ENCODE peak calls at places on chromosomes 4 and X, in seven cellular contexts. A is NCI-H526 treated with DMSO at 0.1 percent for 48 hours; U is retina; L is HTR-8/SVneo; V is M059J; N is RCC 7860; Y is stimulated activated CD8-positive, alpha-beta memory T cell treated with anti-CD3 and anti-CD28 coated beads, Interleukin-15, amount 100 ng/mL, for 1 hour. S is an unnamed sample.

GRCh38 chr4:108058685-108059440 is 69.2 kb downstream of the HADH start:
- DNase-seq in A (peak; percentile 17), U (no peak), L (peak; percentile 56), V (peak; percentile 91), N (no peak), Y (no peak), S (no peak)

GRCh38 chr4:56158483-56158882 is 209.7 kb downstream of the CEP135 start:
- DNase-seq in A (no peak), U (no peak), L (no peak), V (no peak), N (no peak), Y (no peak), S (no peak)

GRCh38 chr4:11497212-11497806 is 68.6 kb upstream of the HS3ST1 start:
- DNase-seq in A (no peak), U (no peak), L (no peak), V (peak; percentile 27), N (peak; percentile 17), Y (no peak), S (peak; percentile 63)

GRCh38 chrX:110383414-110383813 is 24.8 kb downstream of the RTL9 start:
- DNase-seq in A (no peak), U (no peak), L (no peak), V (peak; percentile 79), N (peak; percentile 48), Y (no peak), S (no peak)

GRCh38 chrX:154369453-154370299 is 4.8 kb downstream of the FLNA start:
- DNase-seq in A (no peak), U (peak; percentile 43), L (peak; percentile 71), V (peak; percentile 98), N (peak; percentile 94), Y (peak; percentile 48), S (peak; percentile 85)

GRCh38 chr4:35125995-35126712 is 1118.2 kb downstream of the ARAP2 start:
- DNase-seq in A (no peak), U (no peak), L (no peak), V (no peak), N (no peak), Y (no peak), S (no peak)

GRCh38 chr4:160351018-160351417 is 1248.1 kb downstream of the RAPGEF2 start:
- DNase-seq in A (no peak), U (no peak), L (no peak), V (no peak), N (no peak), Y (no peak), S (no peak)

GRCh38 chrX:133587818-133588217 is 172.5 kb upstream of the GPC4 start:
- DNase-seq in A (no peak), U (no peak), L (no peak), V (no peak), N (no peak), Y (no peak), S (no peak)

GRCh38 chr4:3879681-3880594 is 113.8 kb downstream of the ADRA2C start:
- DNase-seq in A (no peak), U (peak; percentile 49), L (no peak), V (no peak), N (no peak), Y (no peak), S (peak; percentile 2)

GRCh38 chrX:9765737-9766098 is at the start of gene GPR143:
- DNase-seq in A (no peak), U (peak; percentile 54), L (no peak), V (no peak), N (no peak), Y (no peak), S (no peak)

GRCh38 chr4:140309124-140309870 is 64.1 kb upstream of the SCOC start:
- DNase-seq in A (no peak), U (no peak), L (no peak), V (peak; percentile 61), N (no peak), Y (no peak), S (no peak)

GRCh38 chrX:32571579-32571978 is 639.8 kb downstream of the DMD start:
- DNase-seq in A (no peak), U (no peak), L (no peak), V (no peak), N (no peak), Y (no peak), S (no peak)

GRCh38 chr4:4860803-4861591 is 1.5 kb downstream of the MSX1 start:
- DNase-seq in A (peak; percentile 43), U (peak; percentile 82), L (peak; percentile 53), V (peak; percentile 50), N (no peak), Y (no peak), S (no peak)

GRCh38 chr4:138223191-138223910 is 18.8 kb downstream of the SLC7A11 start:
- DNase-seq in A (no peak), U (peak; percentile 34), L (no peak), V (no peak), N (no peak), Y (no peak), S (peak; percentile 28)

GRCh38 chr4:139611391-139611790 is 54.2 kb upstream of the MGST2 start:
- DNase-seq in A (no peak), U (no peak), L (no peak), V (no peak), N (no peak), Y (no peak), S (no peak)

GRCh38 chr4:30828290-30828926 is 108.2 kb downstream of the PCDH7 start:
- DNase-seq in A (no peak), U (no peak), L (peak; percentile 4), V (peak; percentile 3), N (no peak), Y (no peak), S (no peak)

GRCh38 chr4:114598191-114599121 is at the start of gene UGT8:
- DNase-seq in A (peak; percentile 90), U (peak; percentile 86), L (peak; percentile 25), V (peak; percentile 32), N (peak; percentile 59), Y (no peak), S (peak; percentile 8)

GRCh38 chr4:45438047-45438446 is 685.8 kb downstream of the GABRG1 start:
- DNase-seq in A (no peak), U (no peak), L (no peak), V (no peak), N (no peak), Y (no peak), S (no peak)

GRCh38 chrX:37776987-37777325 is 2.9 kb upstream of the CYBB start:
- DNase-seq in A (no peak), U (no peak), L (no peak), V (no peak), N (no peak), Y (no peak), S (no peak)

GRCh38 chr4:122898370-122899150 is 23.8 kb downstream of the NUDT6 start:
- DNase-seq in A (no peak), U (no peak), L (peak; percentile 76), V (peak; percentile 95), N (peak; percentile 88), Y (no peak), S (no peak)

GRCh38 chrX:19168609-19169008 is 46.3 kb upstream of the ADGRG2 start:
- DNase-seq in A (no peak), U (no peak), L (no peak), V (no peak), N (no peak), Y (no peak), S (no peak)

GRCh38 chr4:868421-868820 is 42.5 kb upstream of the CPLX1 start:
- DNase-seq in A (no peak), U (no peak), L (no peak), V (no peak), N (no peak), Y (no peak), S (no peak)

GRCh38 chr4:111605111-111605510 is 540.1 kb upstream of the FAM241A start:
- DNase-seq in A (no peak), U (no peak), L (no peak), V (no peak), N (no peak), Y (no peak), S (no peak)

GRCh38 chr4:7222521-7222920 is 30.2 kb downstream of the SORCS2 start:
- DNase-seq in A (no peak), U (no peak), L (no peak), V (no peak), N (no peak), Y (no peak), S (no peak)

S was measured in NB4.